ENCODE peak calls at places on chromosomes 13 and 19, in ten cellular contexts. N is pons; X is CD8-positive, alpha-beta T cell; G is fibroblast of the aortic adventitia; U is activated CD8-positive, alpha-beta T cell treated with anti-CD3 and anti-CD28 coated beads, Interleukin-2, amount 10 ng/mL, durations not matched to agents 7 days and 5 days; D is fibroblast of villous mesenchyme; H is H1; A is thoracic aorta; K is adipocyte; Q is type B pancreatic cell. P is an unnamed sample.

GRCh38 chr13:94586371-94586770 is 9.6 kb downstream of the TGDS start:
- DNase-seq in X (no peak), A (no peak), G (no peak), Q (no peak), K (no peak), D (no peak), N (no peak), U (no peak), H (no peak), P (no peak)

GRCh38 chr19:8525401-8525684 is 11.4 kb upstream of the ZNF414 start:
- DNase-seq in H (peak; percentile 100), U (no peak), K (no peak), X (no peak), G (no peak), A (no peak), Q (no peak), N (no peak), D (no peak), P (no peak)

GRCh38 chr13:110379905-110380341 is 72.8 kb downstream of the COL4A2 start:
- DNase-seq in A (no peak), D (peak; percentile 86), N (no peak), U (no peak), K (no peak), X (no peak), G (peak; percentile 64), Q (no peak), H (no peak), P (no peak)

GRCh38 chr19:507286-508203 is at the start of gene TPGS1:
- DNase-seq in Q (peak; percentile 94), N (peak; percentile 78), D (peak; percentile 100), K (peak; percentile 90), A (no peak), X (peak; percentile 83), H (no peak), U (peak; percentile 90), G (peak; percentile 63), P (peak; percentile 94)

GRCh38 chr19:17070421-17070820 is 4.8 kb downstream of the HAUS8 start:
- DNase-seq in D (no peak), H (no peak), U (no peak), G (no peak), N (no peak), A (no peak), K (no peak), X (no peak), Q (no peak), P (no peak)

GRCh38 chr19:1725100-1726064 is 27.9 kb upstream of the ONECUT3 start:
- DNase-seq in D (peak; percentile 49), N (peak; percentile 30), X (no peak), A (no peak), Q (peak; percentile 82), U (peak; percentile 39), K (peak; percentile 86), H (no peak), G (peak; percentile 34), P (no peak)

GRCh38 chr13:74102691-74103090 is 31.5 kb downstream of the KLF12 start:
- DNase-seq in K (no peak), N (no peak), Q (no peak), A (no peak), U (no peak), G (no peak), D (no peak), H (no peak), X (no peak), P (no peak)

GRCh38 chr13:100512422-100512821 is 76.2 kb downstream of the GGACT start:
- DNase-seq in A (no peak), Q (no peak), K (no peak), H (no peak), X (no peak), N (no peak), U (no peak), G (no peak), D (no peak), P (no peak)

GRCh38 chr19:35195822-35196221 is 32.7 kb downstream of the FAM187B start:
- DNase-seq in N (no peak), A (no peak), H (no peak), D (no peak), Q (no peak), G (peak; percentile 11), X (no peak), U (peak; percentile 4), K (no peak), P (no peak)

GRCh38 chr13:49256841-49257240 is 9.1 kb downstream of the CDADC1 start:
- DNase-seq in K (peak; percentile 52), D (no peak), G (peak; percentile 64), H (no peak), N (no peak), Q (no peak), U (no peak), X (no peak), A (no peak), P (no peak)

GRCh38 chr13:52010890-52011689 is at the start of gene ATP7B:
- DNase-seq in U (peak; percentile 29), D (peak; percentile 24), H (no peak), A (no peak), N (no peak), K (peak; percentile 55), G (no peak), X (peak; percentile 18), Q (no peak), P (no peak)

GRCh38 chr19:3784607-3785463 is 1.3 kb downstream of the MATK start:
- DNase-seq in G (no peak), N (no peak), Q (no peak), A (no peak), U (no peak), D (no peak), K (no peak), X (no peak), H (no peak), P (no peak)

GRCh38 chr19:38210458-38210987 is 13.5 kb downstream of the DPF1 start:
- DNase-seq in K (no peak), D (peak; percentile 56), N (peak; percentile 49), G (peak; percentile 22), A (no peak), X (no peak), H (no peak), U (no peak), Q (peak; percentile 88), P (no peak)

GRCh38 chr13:34638897-34639296 is 303.2 kb upstream of the NBEA start:
- DNase-seq in D (no peak), K (no peak), H (no peak), A (no peak), X (no peak), Q (no peak), G (no peak), N (no peak), U (no peak), P (no peak)

GRCh38 chr19:12792853-12793289 is 1.6 kb downstream of the JUNB start:
- DNase-seq in D (no peak), H (no peak), Q (no peak), X (peak; percentile 42), G (no peak), A (no peak), U (no peak), N (no peak), K (no peak), P (no peak)

GRCh38 chr19:10214784-10215183 is 16.3 kb downstream of the S1PR2 start:
- DNase-seq in D (peak; percentile 5), N (no peak), U (no peak), G (peak; percentile 61), Q (no peak), K (no peak), A (no peak), X (no peak), H (no peak), P (no peak)

GRCh38 chr13:41740479-41740878 is 220.4 kb downstream of the VWA8 start:
- DNase-seq in N (no peak), H (no peak), A (no peak), X (no peak), Q (no peak), G (peak; percentile 8), D (no peak), U (no peak), K (no peak), P (no peak)

GRCh38 chr19:29680447-29680846 is 15.2 kb downstream of the PLEKHF1 start:
- DNase-seq in H (no peak), Q (no peak), D (no peak), A (no peak), K (no peak), N (no peak), G (no peak), X (peak; percentile 77), U (peak; percentile 91), P (no peak)

GRCh38 chr19:52995711-52996110 is 18.0 kb upstream of the ERVV-1 start:
- DNase-seq in N (no peak), H (no peak), X (no peak), K (no peak), A (no peak), G (no peak), D (no peak), Q (no peak), U (no peak), P (no peak)

P was measured in mesenteric fat pad.